ENCODE peak calls at places on chromosomes 1 and 21, in nine cellular contexts. I is adipocyte; F is germinal center; C is stimulated activated CD4-positive, alpha-beta T cell treated with anti-CD3 and anti-CD28 coated beads, Interleukin-2, amount 100 ng/mL, for 4 hours; W is ureter; H is nucleus accumbens; T is iris pigment epithelial cell; S is CD8-positive, alpha-beta memory T cell; D is colonic mucosa. K is an unnamed sample.

GRCh38 chr1:30734106-30734505 is 10.7 kb upstream of the MATN1 start:
- DNase-seq in I (no peak), F (no peak), C (no peak), W (no peak), H (no peak), T (no peak), S (no peak), D (no peak), K (no peak)

GRCh38 chr1:206430031-206430983 is 40.0 kb upstream of the IKBKE start:
- DNase-seq in I (peak; percentile 86), F (no peak), C (no peak), W (no peak), H (no peak), T (peak; percentile 92), S (no peak), D (no peak), K (no peak)

GRCh38 chr1:44294588-44295007 is 60.5 kb downstream of the ERI3 start:
- DNase-seq in I (no peak), F (no peak), C (no peak), W (peak; percentile 57), H (peak; percentile 13), T (peak; percentile 24), S (no peak), D (peak; percentile 76), K (peak; percentile 68)

GRCh38 chr1:118209648-118210047 is 24.6 kb upstream of the SPAG17 start:
- DNase-seq in I (no peak), F (no peak), C (no peak), W (peak; percentile 79), H (no peak), T (no peak), S (no peak), D (no peak), K (no peak)

GRCh38 chr1:165697491-165697880 is 876 bp downstream of the ALDH9A1 start:
- DNase-seq in I (peak; percentile 27), F (no peak), C (no peak), W (no peak), H (no peak), T (no peak), S (no peak), D (no peak), K (no peak)

GRCh38 chr1:189616893-189617292 is 860.8 kb downstream of the BRINP3 start:
- DNase-seq in I (peak; percentile 70), F (no peak), C (no peak), W (no peak), H (no peak), T (peak; percentile 50), S (no peak), D (no peak), K (no peak)

GRCh38 chr1:2502661-2503553 is 23.5 kb downstream of the PANK4 start:
- DNase-seq in I (no peak), F (no peak), C (no peak), W (no peak), H (no peak), T (no peak), S (no peak), D (no peak), K (no peak)

GRCh38 chr1:147591246-147591891 is 50.1 kb downstream of the BCL9 start:
- DNase-seq in I (no peak), F (no peak), C (no peak), W (no peak), H (no peak), T (no peak), S (no peak), D (no peak), K (no peak)

GRCh38 chr1:41745022-41745421 is 173.7 kb downstream of the HIVEP3 start:
- DNase-seq in I (no peak), F (peak; percentile 41), C (no peak), W (no peak), H (no peak), T (no peak), S (no peak), D (no peak), K (no peak)

GRCh38 chr1:235748747-235749146 is 99.2 kb upstream of the GNG4 start:
- DNase-seq in I (no peak), F (no peak), C (no peak), W (no peak), H (no peak), T (no peak), S (no peak), D (no peak), K (no peak)

GRCh38 chr1:160997323-160998038 is 23.5 kb downstream of the F11R start:
- DNase-seq in I (peak; percentile 82), F (peak; percentile 44), C (peak; percentile 27), W (peak; percentile 74), H (peak; percentile 11), T (peak; percentile 81), S (no peak), D (peak; percentile 79), K (peak; percentile 21)

GRCh38 chr1:106700151-106700550 is 356.3 kb upstream of the PRMT6 start:
- DNase-seq in I (peak; percentile 86), F (no peak), C (no peak), W (no peak), H (no peak), T (no peak), S (no peak), D (no peak), K (no peak)

GRCh38 chr1:234969630-234970370 is 158.8 kb downstream of the TOMM20 start:
- DNase-seq in I (peak; percentile 89), F (no peak), C (no peak), W (no peak), H (peak; percentile 45), T (peak; percentile 84), S (no peak), D (peak; percentile 68), K (peak; percentile 77)

GRCh38 chr1:245858683-245859509 is 648.2 kb downstream of the SMYD3 start:
- DNase-seq in I (peak; percentile 57), F (no peak), C (no peak), W (no peak), H (no peak), T (peak; percentile 53), S (no peak), D (no peak), K (no peak)

GRCh38 chr1:10629816-10630571 is 155.2 kb downstream of the PEX14 start:
- DNase-seq in I (no peak), F (no peak), C (no peak), W (no peak), H (no peak), T (no peak), S (no peak), D (no peak), K (no peak)

GRCh38 chr21:44259082-44259705 is 2.5 kb downstream of the DNMT3L start:
- DNase-seq in I (no peak), F (no peak), C (no peak), W (no peak), H (no peak), T (no peak), S (no peak), D (no peak), K (no peak)

GRCh38 chr1:186925881-186926676 is 97.3 kb downstream of the PLA2G4A start:
- DNase-seq in I (peak; percentile 78), F (no peak), C (no peak), W (no peak), H (no peak), T (peak; percentile 29), S (no peak), D (no peak), K (no peak)

GRCh38 chr1:5415621-5416020 is 576.6 kb downstream of the NPHP4 start:
- DNase-seq in I (no peak), F (no peak), C (no peak), W (no peak), H (no peak), T (no peak), S (no peak), D (no peak), K (no peak)

GRCh38 chr1:18474559-18474958 is 6.2 kb upstream of the KLHDC7A start:
- DNase-seq in I (no peak), F (no peak), C (no peak), W (no peak), H (no peak), T (no peak), S (no peak), D (no peak), K (no peak)

GRCh38 chr1:55005351-55006140 is 6.8 kb downstream of the BSND start:
- DNase-seq in I (no peak), F (no peak), C (no peak), W (no peak), H (no peak), T (no peak), S (no peak), D (no peak), K (no peak)

GRCh38 chr1:58964880-58965279 is 181.0 kb upstream of the JUN start:
- DNase-seq in I (peak; percentile 65), F (no peak), C (no peak), W (no peak), H (no peak), T (peak; percentile 91), S (no peak), D (no peak), K (no peak)

GRCh38 chr21:26144026-26144425 is 26.5 kb downstream of the APP start:
- DNase-seq in I (no peak), F (no peak), C (no peak), W (no peak), H (no peak), T (no peak), S (no peak), D (no peak), K (no peak)

GRCh38 chr1:64608015-64608650 is 136.7 kb upstream of the RAVER2 start:
- DNase-seq in I (peak; percentile 78), F (no peak), C (no peak), W (no peak), H (no peak), T (peak; percentile 49), S (no peak), D (no peak), K (no peak)

GRCh38 chr1:172547071-172547470 is 14.1 kb downstream of the SUCO start:
- DNase-seq in I (no peak), F (no peak), C (no peak), W (no peak), H (no peak), T (peak; percentile 44), S (no peak), D (no peak), K (no peak)

GRCh38 chr1:18536356-18536755 is 55.6 kb downstream of the KLHDC7A start:
- DNase-seq in I (no peak), F (no peak), C (no peak), W (peak; percentile 14), H (no peak), T (no peak), S (no peak), D (no peak), K (no peak)

GRCh38 chr1:7767176-7767575 is 3.9 kb upstream of the VAMP3 start:
- DNase-seq in I (no peak), F (no peak), C (no peak), W (no peak), H (no peak), T (no peak), S (no peak), D (no peak), K (no peak)

GRCh38 chr1:161952603-161953172 is 71.0 kb downstream of the OLFML2B start:
- DNase-seq in I (no peak), F (no peak), C (no peak), W (no peak), H (no peak), T (no peak), S (no peak), D (no peak), K (no peak)

GRCh38 chr21:33394260-33394659 is 9.0 kb upstream of the IFNGR2 start:
- DNase-seq in I (no peak), F (no peak), C (no peak), W (no peak), H (no peak), T (no peak), S (no peak), D (no peak), K (no peak)

GRCh38 chr1:31753623-31754349 is 10.4 kb downstream of the ADGRB2 start:
- DNase-seq in I (peak; percentile 54), F (no peak), C (no peak), W (peak; percentile 77), H (peak; percentile 86), T (no peak), S (no peak), D (peak; percentile 86), K (peak; percentile 78)

GRCh38 chr1:117587479-117588356 is 18.1 kb upstream of the TENT5C start:
- DNase-seq in I (no peak), F (no peak), C (no peak), W (no peak), H (no peak), T (no peak), S (no peak), D (no peak), K (no peak)

GRCh38 chr1:92934395-92935378 is 26.6 kb downstream of the DIPK1A start:
- DNase-seq in I (peak; percentile 87), F (no peak), C (no peak), W (peak; percentile 48), H (no peak), T (no peak), S (no peak), D (no peak), K (no peak)

K was measured in substantia nigra.